ENCODE peak calls at places on chromosomes 12 and 14, in four cellular contexts. One of them, this sample, is unnamed.

GRCh38 chr14:21978184-21978998 is 304.8 kb upstream of the OR4E1 start:
- DNase-seq in GM12878: no peak
- DNase-seq in HepG2: peak
- DNase-seq in K562: peak
- DNase-seq in this sample: peak

GRCh38 chr12:39764944-39765560 is 145.4 kb upstream of the ABCD2 start:
- DNase-seq in GM12878: no peak
- DNase-seq in HepG2: peak
- DNase-seq in K562: peak
- DNase-seq in this sample: peak

GRCh38 chr14:79333198-79333546 is 878.1 kb downstream of the DIO2 start:
- DNase-seq in GM12878: no peak
- DNase-seq in HepG2: no peak
- DNase-seq in K562: no peak
- DNase-seq in this sample: no peak

GRCh38 chr12:109222062-109222461 is 87.0 kb downstream of the FOXN4 start:
- DNase-seq in GM12878: no peak
- DNase-seq in HepG2: no peak
- DNase-seq in K562: no peak
- DNase-seq in this sample: no peak

GRCh38 chr12:124443929-124444712 is 123.3 kb downstream of the NCOR2 start:
- DNase-seq in GM12878: no peak
- DNase-seq in HepG2: no peak
- DNase-seq in K562: no peak
- DNase-seq in this sample: no peak

GRCh38 chr14:69879175-69880047 is at the start of gene SMOC1:
- DNase-seq in GM12878: no peak
- DNase-seq in HepG2: peak
- DNase-seq in K562: peak
- DNase-seq in this sample: peak

GRCh38 chr14:85195872-85196477 is 334.0 kb upstream of the FLRT2 start:
- DNase-seq in GM12878: no peak
- DNase-seq in HepG2: no peak
- DNase-seq in K562: no peak
- DNase-seq in this sample: peak

GRCh38 chr12:22318122-22318737 is 16.3 kb downstream of the ST8SIA1 start:
- DNase-seq in GM12878: no peak
- DNase-seq in HepG2: no peak
- DNase-seq in K562: no peak
- DNase-seq in this sample: no peak

GRCh38 chr14:68968051-68968450 is 11.1 kb downstream of the ACTN1 start:
- DNase-seq in GM12878: no peak
- DNase-seq in HepG2: no peak
- DNase-seq in K562: no peak
- DNase-seq in this sample: no peak

GRCh38 chr12:24728366-24728765 is 220.5 kb downstream of the BCAT1 start:
- DNase-seq in GM12878: no peak
- DNase-seq in HepG2: peak
- DNase-seq in K562: no peak
- DNase-seq in this sample: peak

GRCh38 chr12:1357171-1357570 is 237.2 kb downstream of the FBXL14 start:
- DNase-seq in GM12878: no peak
- DNase-seq in HepG2: no peak
- DNase-seq in K562: no peak
- DNase-seq in this sample: no peak

GRCh38 chr14:34810028-34810427 is 65.1 kb downstream of the BAZ1A start:
- DNase-seq in GM12878: no peak
- DNase-seq in HepG2: no peak
- DNase-seq in K562: no peak
- DNase-seq in this sample: no peak
- TF ChIP-seq FOXK2 in GM12878: no peak
- TF ChIP-seq FOXK2 in HepG2: no peak
- TF ChIP-seq FOXK2 in K562: no peak
- TF ChIP-seq FOXK2 in this sample: no peak

DNA sequence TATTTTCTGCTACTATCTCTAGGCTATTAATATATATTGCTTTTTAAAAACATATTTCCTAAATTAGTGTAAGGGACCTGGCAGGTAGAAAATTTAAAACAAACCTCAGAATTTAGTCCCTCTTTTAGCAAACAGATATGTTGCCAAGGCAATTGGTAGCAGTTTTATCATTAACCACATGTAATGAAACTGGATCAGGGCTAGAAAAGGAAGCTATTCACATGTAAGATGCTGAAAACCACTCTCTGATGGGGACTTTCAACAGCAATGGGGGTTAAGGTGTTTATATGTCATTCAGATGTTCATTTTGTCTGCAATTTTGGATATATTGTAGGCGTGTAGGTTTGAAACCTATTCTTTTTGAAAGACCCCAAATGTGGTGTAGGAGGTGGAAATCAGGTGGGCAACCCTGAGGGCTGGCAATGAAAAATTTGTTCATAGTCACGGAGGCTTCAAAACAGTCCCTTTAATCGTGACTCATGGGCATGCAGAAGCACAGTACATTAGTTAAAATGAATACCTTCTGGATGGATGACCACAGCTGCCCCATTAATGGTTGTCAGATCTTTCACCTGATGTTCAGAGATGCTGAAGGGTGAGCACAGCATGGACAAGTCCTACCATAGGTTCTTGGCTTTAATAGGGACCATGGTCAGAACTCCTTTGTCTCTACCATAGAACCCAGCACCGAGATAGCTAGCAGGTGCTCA is 5.9 kb upstream of the PKP2 start:
- DNase-seq in GM12878: no peak
- DNase-seq in HepG2: no peak
- DNase-seq in K562: no peak
- DNase-seq in this sample: no peak
- TF ChIP-seq FOXK2 in GM12878: no peak
- TF ChIP-seq FOXK2 in HepG2: no peak
- TF ChIP-seq FOXK2 in K562: no peak
- TF ChIP-seq FOXK2 in this sample: no peak

DNA sequence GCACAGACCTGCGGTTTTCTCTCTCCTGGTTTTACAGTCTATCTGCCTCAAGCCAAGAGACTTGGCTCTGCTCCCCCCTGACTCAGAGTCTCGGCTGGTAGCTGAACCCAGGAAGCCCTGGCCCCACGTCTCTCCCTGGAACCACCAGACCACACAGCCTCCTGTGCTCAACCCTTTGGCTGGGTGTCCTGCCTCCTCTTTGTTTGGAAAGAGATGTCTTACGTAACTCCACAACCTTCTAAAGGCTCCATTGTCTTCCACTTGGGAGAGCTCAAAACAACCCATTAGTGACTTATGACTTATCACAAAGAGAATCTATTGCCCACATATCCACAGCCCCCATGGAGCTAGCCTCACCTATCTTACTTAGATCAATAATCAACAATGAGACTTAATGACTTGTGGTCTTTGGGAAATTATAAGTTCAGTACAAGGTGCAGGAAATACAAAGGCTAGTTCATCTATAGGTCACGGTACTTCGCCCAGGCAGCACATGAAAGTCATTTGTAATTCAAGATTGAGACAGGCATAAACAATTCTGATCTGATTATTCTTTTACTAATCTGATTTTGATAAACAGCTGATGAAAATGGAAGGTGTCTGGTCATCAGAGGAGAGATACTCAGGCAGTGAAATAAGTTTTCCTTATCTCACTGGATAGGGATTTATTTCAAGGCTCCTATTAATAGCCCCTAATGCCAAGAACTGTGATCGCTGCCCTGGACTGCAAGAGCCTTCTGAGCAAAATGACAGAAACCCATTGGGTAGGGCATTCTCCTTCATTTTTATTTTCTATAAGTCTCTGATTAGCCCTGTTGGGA is 44.3 kb downstream of the SSPN start:
- DNase-seq in GM12878: no peak
- DNase-seq in HepG2: peak
- DNase-seq in K562: no peak
- DNase-seq in this sample: no peak
- TF ChIP-seq FOXK2 in GM12878: no peak
- TF ChIP-seq FOXK2 in HepG2: no peak
- TF ChIP-seq FOXK2 in K562: no peak
- TF ChIP-seq FOXK2 in this sample: no peak

DNA sequence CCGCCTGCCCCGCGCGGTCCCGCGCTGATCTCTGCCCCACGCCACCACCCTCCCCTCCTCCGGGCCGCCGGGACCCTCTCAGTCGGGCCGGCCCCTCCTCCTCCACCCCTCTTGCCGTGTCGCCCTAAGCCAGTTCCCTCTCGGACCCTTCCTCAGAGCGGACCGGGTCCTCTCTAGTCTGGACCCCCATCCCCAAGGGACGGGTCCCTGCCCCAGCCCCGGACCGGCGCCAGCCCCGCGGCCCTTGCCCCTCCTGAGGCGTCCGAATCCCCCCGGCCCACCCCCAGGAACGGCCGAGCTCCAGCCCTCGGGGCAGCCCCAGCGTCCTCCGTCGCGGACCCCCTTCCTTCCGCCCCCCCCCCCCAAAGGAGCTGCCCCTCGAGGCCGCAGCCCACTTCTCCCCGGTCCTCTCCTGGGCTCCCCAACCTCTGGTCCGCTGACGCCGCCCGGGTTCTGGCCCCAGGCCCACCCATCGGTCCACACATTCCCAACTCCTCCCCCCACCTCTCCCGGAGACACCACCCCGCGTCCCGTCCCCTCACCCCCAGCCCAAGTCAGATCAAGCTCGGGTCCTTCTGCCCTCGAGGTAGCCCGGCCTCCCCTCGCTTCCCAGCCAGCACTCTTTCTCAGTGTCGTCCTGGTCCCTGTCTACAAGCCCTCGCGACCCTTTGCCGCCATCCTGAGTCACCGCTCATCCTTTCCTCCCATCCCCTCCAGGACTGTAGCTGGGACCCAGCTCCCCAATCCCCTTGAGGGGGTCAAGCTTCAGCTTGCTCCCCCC is 690 bp downstream of the PPP4R4 start:
- DNase-seq in GM12878: no peak
- DNase-seq in HepG2: no peak
- DNase-seq in K562: no peak
- DNase-seq in this sample: peak
- TF ChIP-seq FOXK2 in GM12878: no peak
- TF ChIP-seq FOXK2 in HepG2: no peak
- TF ChIP-seq FOXK2 in K562: no peak
- TF ChIP-seq FOXK2 in this sample: no peak

DNA sequence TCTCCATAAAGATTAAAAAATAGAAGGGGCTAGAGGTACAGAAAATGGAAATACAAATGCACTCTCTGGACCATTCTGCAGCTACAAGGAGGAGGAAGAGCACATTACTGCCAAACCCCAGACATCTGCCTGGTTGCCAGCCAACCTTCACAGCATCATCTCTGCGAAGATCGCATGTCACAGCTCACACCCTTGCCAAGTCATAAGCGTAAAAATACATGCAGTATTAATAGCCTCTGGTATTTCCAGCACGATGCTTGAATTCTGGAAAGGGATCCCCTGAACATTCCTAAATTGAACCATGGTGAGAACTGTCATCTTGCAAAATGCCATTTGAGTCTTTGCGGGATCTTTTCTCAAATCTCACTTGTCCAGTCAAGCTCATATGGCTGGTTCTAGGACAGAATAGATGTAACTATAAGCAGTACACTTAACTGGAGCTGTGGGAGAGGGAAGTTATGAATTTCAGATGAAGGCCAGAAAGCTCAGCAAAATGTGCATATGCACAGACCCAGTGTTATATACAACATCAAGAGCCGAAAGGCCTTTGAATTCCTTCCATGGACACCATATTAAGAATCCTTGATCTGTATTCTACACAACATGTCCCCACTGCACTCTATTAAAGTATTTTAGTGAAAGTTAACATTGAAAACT is 211.6 kb downstream of the DUSP6 start:
- DNase-seq in GM12878: no peak
- DNase-seq in HepG2: no peak
- DNase-seq in K562: no peak
- DNase-seq in this sample: no peak
- TF ChIP-seq FOXK2 in GM12878: no peak
- TF ChIP-seq FOXK2 in HepG2: no peak
- TF ChIP-seq FOXK2 in K562: no peak
- TF ChIP-seq FOXK2 in this sample: no peak

GRCh38 chr12:89662623-89663022 is 46.0 kb downstream of the ATP2B1 start:
- DNase-seq in GM12878: no peak
- DNase-seq in HepG2: no peak
- DNase-seq in K562: no peak
- DNase-seq in this sample: no peak

GRCh38 chr12:89669197-89669596 is 39.4 kb downstream of the ATP2B1 start:
- DNase-seq in GM12878: no peak
- DNase-seq in HepG2: no peak
- DNase-seq in K562: no peak
- DNase-seq in this sample: no peak

GRCh38 chr12:89663577-89664357 is 44.9 kb downstream of the ATP2B1 start:
- DNase-seq in GM12878: peak
- DNase-seq in HepG2: no peak
- DNase-seq in K562: peak
- DNase-seq in this sample: no peak

GRCh38 chr12:89664441-89664840 is 44.2 kb downstream of the ATP2B1 start:
- DNase-seq in GM12878: no peak
- DNase-seq in HepG2: no peak
- DNase-seq in K562: no peak
- DNase-seq in this sample: no peak

GRCh38 chr12:89665556-89665955 is 43.1 kb downstream of the ATP2B1 start:
- DNase-seq in GM12878: no peak
- DNase-seq in HepG2: no peak
- DNase-seq in K562: no peak
- DNase-seq in this sample: no peak
- TF ChIP-seq FOXK2 in GM12878: no peak
- TF ChIP-seq FOXK2 in HepG2: no peak
- TF ChIP-seq FOXK2 in K562: no peak
- TF ChIP-seq FOXK2 in this sample: no peak

DNA sequence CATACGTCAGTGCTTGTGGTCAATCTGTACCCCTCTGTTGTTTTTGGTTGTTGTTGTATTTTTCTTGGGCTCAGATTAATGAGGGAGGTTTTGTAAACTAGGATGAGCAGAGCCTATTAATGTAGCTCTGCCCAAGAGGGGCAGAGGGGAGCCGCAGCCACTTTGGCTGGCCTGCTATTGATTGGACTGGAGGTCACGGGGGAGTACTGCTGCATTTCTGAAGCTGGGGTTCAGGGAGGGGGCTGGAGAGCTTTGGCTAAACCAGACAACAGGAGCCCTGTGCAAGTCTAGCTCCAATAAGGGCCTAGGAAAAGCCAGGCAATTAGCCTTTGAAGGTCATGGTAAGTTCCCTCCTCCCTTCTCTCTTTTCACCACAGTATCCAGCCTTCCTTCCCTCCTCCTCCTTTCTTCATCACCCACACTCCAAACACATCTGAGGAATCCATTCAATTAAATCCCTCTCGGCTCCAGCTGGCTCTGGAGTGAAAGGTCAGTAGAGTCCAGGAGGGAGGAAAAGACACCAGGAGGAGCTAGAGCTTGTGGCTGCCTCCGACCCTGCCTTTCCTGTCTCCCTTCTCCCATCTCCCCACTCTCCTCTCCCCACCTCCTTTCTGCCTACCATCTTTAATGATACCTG is 344.2 kb upstream of the LMO3 start:
- DNase-seq in GM12878: no peak
- DNase-seq in HepG2: no peak
- DNase-seq in K562: no peak
- DNase-seq in this sample: no peak
- TF ChIP-seq FOXK2 in GM12878: no peak
- TF ChIP-seq FOXK2 in HepG2: no peak
- TF ChIP-seq FOXK2 in K562: no peak
- TF ChIP-seq FOXK2 in this sample: no peak

This sample was measured in HEK293T.